ENCODE peak calls at places on chromosomes 16 and 17, in four cellular contexts. X is SW480, A is progenitor cell of endocrine pancreas, Y is NCI-H460. R is an unnamed sample.

GRCh38 chr16:21953541-21953902 is 361 bp downstream of the UQCRC2 start:
- DNase-seq in X (peak; percentile 4), A (no peak), Y (no peak), R (no peak)

GRCh38 chr17:58265902-58266875 is 14.5 kb downstream of the MPO start:
- DNase-seq in Y (no peak), A (no peak), X (no peak), R (no peak)

GRCh38 chr16:82671743-82672142 is 45.0 kb downstream of the CDH13 start:
- DNase-seq in Y (no peak), X (no peak), A (no peak), R (no peak)

GRCh38 chr16:70800306-70800705 is 652 bp downstream of the VAC14 start:
- DNase-seq in Y (no peak), A (no peak), X (no peak), R (no peak)

GRCh38 chr17:3683054-3683511 is 12.9 kb downstream of the P2RX5 start:
- DNase-seq in Y (peak; percentile 49), A (no peak), X (peak; percentile 55), R (no peak)

GRCh38 chr16:81624718-81625543 is 154.2 kb upstream of the PLCG2 start:
- DNase-seq in Y (no peak), X (no peak), A (no peak), R (no peak)

GRCh38 chr17:48333034-48333491 is 97.0 kb downstream of the SKAP1 start:
- DNase-seq in Y (no peak), X (no peak), A (no peak), R (no peak)

GRCh38 chr17:17379197-17379991 is 76.2 kb downstream of the NT5M start:
- DNase-seq in X (no peak), Y (no peak), A (no peak), R (no peak)

GRCh38 chr17:55496094-55496881 is 15.0 kb downstream of the SMIM36 start:
- DNase-seq in X (no peak), A (no peak), Y (no peak), R (peak; percentile 18)

GRCh38 chr17:55549140-55549539 is 37.9 kb upstream of the SMIM36 start:
- DNase-seq in A (no peak), Y (peak; percentile 29), X (peak; percentile 15), R (no peak)

GRCh38 chr17:17227608-17228520 is 9.1 kb downstream of the FLCN start:
- DNase-seq in X (no peak), Y (no peak), A (no peak), R (no peak)

GRCh38 chr17:15914400-15915165 is 30.3 kb upstream of the ADORA2B start:
- DNase-seq in A (no peak), Y (no peak), X (no peak), R (no peak)

GRCh38 chr16:29714972-29715371 is 30.8 kb downstream of the C16orf54 start:
- DNase-seq in X (no peak), A (no peak), Y (no peak), R (no peak)

GRCh38 chr16:75555707-75556512 is at the start of gene TMEM231:
- DNase-seq in Y (peak; percentile 87), X (peak; percentile 90), A (peak; percentile 87), R (peak; percentile 88)

GRCh38 chr16:89098767-89099430 is 5.2 kb downstream of the ACSF3 start:
- DNase-seq in A (no peak), X (no peak), Y (no peak), R (no peak)

GRCh38 chr16:27347930-27348685 is 34.3 kb downstream of the IL4R start:
- DNase-seq in A (no peak), X (no peak), Y (no peak), R (no peak)

GRCh38 chr16:8887952-8888560 is 5.9 kb downstream of the LITAFD start:
- DNase-seq in X (no peak), A (no peak), Y (no peak), R (no peak)

GRCh38 chr17:76588182-76588581 is 2.5 kb upstream of the ST6GALNAC2 start:
- DNase-seq in A (no peak), Y (no peak), X (no peak), R (no peak)

GRCh38 chr16:11576427-11577289 is 10.1 kb downstream of the LITAF start:
- DNase-seq in A (no peak), X (no peak), Y (no peak), R (no peak)

GRCh38 chr17:3557768-3558583 is at the start of gene TRPV3:
- DNase-seq in Y (no peak), A (no peak), X (peak; percentile 92), R (no peak)

GRCh38 chr16:31354394-31355291 is at the start of gene ITGAX:
- DNase-seq in Y (peak; percentile 4), X (peak; percentile 44), A (no peak), R (peak; percentile 8)

GRCh38 chr17:58249270-58250133 is 11.1 kb downstream of the LPO start:
- DNase-seq in A (peak; percentile 71), X (peak; percentile 11), Y (peak; percentile 58), R (peak; percentile 18)

GRCh38 chr17:39618252-39618913 is 8.4 kb upstream of the PPP1R1B start:
- DNase-seq in A (no peak), Y (no peak), X (peak; percentile 50), R (no peak)

GRCh38 chr17:46208997-46209396 is 15.8 kb upstream of the KANSL1 start:
- DNase-seq in A (no peak), Y (no peak), X (no peak), R (no peak)

GRCh38 chr17:81048827-81049371 is 13.9 kb downstream of the BAIAP2 start:
- DNase-seq in A (no peak), X (no peak), Y (no peak), R (no peak)

GRCh38 chr17:71460943-71461342 is 659.9 kb upstream of the SOX9 start:
- DNase-seq in X (peak; percentile 10), Y (no peak), A (no peak), R (peak; percentile 6)

GRCh38 chr16:25888873-25889272 is 197.1 kb downstream of the HS3ST4 start:
- DNase-seq in X (no peak), A (no peak), Y (no peak), R (no peak)

GRCh38 chr17:35241520-35241919 is 1.4 kb upstream of the SLFN5 start:
- DNase-seq in A (no peak), Y (no peak), X (no peak), R (no peak)

R was measured in fibroblast of the conjunctiva.